ENCODE peak calls at places on chromosomes 12 and 14, in four cellular contexts. R is A549, A is HepG2, S is K562. O is an unnamed sample.

GRCh38 chr14:89377544-89377943 is 39.5 kb downstream of the FOXN3 start:
- DNase-seq in R (no peak), A (no peak), S (no peak), O (no peak)

GRCh38 chr12:113136128-113136989 is 798 bp upstream of the RASAL1 start:
- DNase-seq in R (peak), A (no peak), S (no peak), O (no peak)

GRCh38 chr14:28381656-28382055 is 384.9 kb upstream of the FOXG1 start:
- DNase-seq in R (peak), A (no peak), S (no peak), O (no peak)

GRCh38 chr14:20794644-20795369 is 7.8 kb downstream of the RNASE1 start:
- DNase-seq in R (no peak), A (no peak), S (no peak), O (no peak)

GRCh38 chr14:32938719-32939253 is at the start of gene NPAS3:
- DNase-seq in R (no peak), A (no peak), S (no peak), O (no peak)

GRCh38 chr14:75389679-75390078 is 38.1 kb upstream of the JDP2 start:
- DNase-seq in R (no peak), A (no peak), S (no peak), O (no peak)

GRCh38 chr14:38330262-38330661 is 74.4 kb upstream of the CLEC14A start:
- DNase-seq in R (no peak), A (no peak), S (no peak), O (no peak)

GRCh38 chr12:103821773-103822172 is 19.3 kb downstream of the NT5DC3 start:
- DNase-seq in R (no peak), A (no peak), S (no peak), O (no peak)

GRCh38 chr12:46131729-46132128 is 137.1 kb downstream of the SLC38A1 start:
- DNase-seq in R (peak), A (no peak), S (no peak), O (no peak)

GRCh38 chr14:68704736-68705720 is 87.8 kb downstream of the ZFP36L1 start:
- DNase-seq in R (no peak), A (no peak), S (no peak), O (no peak)

GRCh38 chr12:80056845-80057244 is 42.5 kb upstream of the OTOGL start:
- DNase-seq in R (no peak), A (no peak), S (no peak), O (no peak)

GRCh38 chr12:131929530-131930456 is 717 bp downstream of the PUS1 start:
- DNase-seq in R (peak), A (no peak), S (peak), O (no peak)

GRCh38 chr12:42143401-42144173 is 1.1 kb downstream of the GXYLT1 start:
- DNase-seq in R (peak), A (no peak), S (no peak), O (no peak)

GRCh38 chr12:70637686-70638085 is 457 bp upstream of the PTPRB start:
- DNase-seq in R (no peak), A (no peak), S (no peak), O (no peak)

GRCh38 chr12:12010277-12011031 is 60.3 kb upstream of the BCL2L14 start:
- DNase-seq in R (no peak), A (no peak), S (no peak), O (peak)

GRCh38 chr12:5794156-5794555 is 150.9 kb downstream of the ANO2 start:
- DNase-seq in R (no peak), A (no peak), S (no peak), O (no peak)

GRCh38 chr14:33194551-33194950 is 255.9 kb downstream of the NPAS3 start:
- DNase-seq in R (no peak), A (no peak), S (no peak), O (no peak)

GRCh38 chr14:54026671-54027070 is 70.0 kb upstream of the BMP4 start:
- DNase-seq in R (peak), A (no peak), S (no peak), O (no peak)

GRCh38 chr14:98507269-98507668 is 764.7 kb downstream of the BCL11B start:
- DNase-seq in R (no peak), A (no peak), S (no peak), O (no peak)

GRCh38 chr12:77102691-77103090 is 37.3 kb upstream of the E2F7 start:
- DNase-seq in R (no peak), A (no peak), S (no peak), O (no peak)

GRCh38 chr14:85443001-85443400 is 86.9 kb upstream of the FLRT2 start:
- DNase-seq in R (no peak), A (no peak), S (no peak), O (no peak)

GRCh38 chr12:6065131-6065871 is 59.2 kb downstream of the VWF start:
- DNase-seq in R (no peak), A (no peak), S (no peak), O (no peak)

GRCh38 chr12:98895086-98895651 is 250.1 kb downstream of the APAF1 start:
- DNase-seq in R (no peak), A (no peak), S (no peak), O (no peak)

GRCh38 chr12:45663452-45663851 is 66.1 kb upstream of the ARID2 start:
- DNase-seq in R (no peak), A (no peak), S (no peak), O (no peak)

GRCh38 chr12:22821985-22822384 is 197.0 kb downstream of the ETNK1 start:
- DNase-seq in R (no peak), A (peak), S (no peak), O (no peak)

GRCh38 chr14:51473351-51473750 is 178.4 kb upstream of the FRMD6 start:
- DNase-seq in R (no peak), A (no peak), S (no peak), O (no peak)

GRCh38 chr14:35600253-35600652 is 66.3 kb downstream of the INSM2 start:
- DNase-seq in R (no peak), A (no peak), S (no peak), O (no peak)

GRCh38 chr12:92582466-92582865 is 120.3 kb upstream of the PLEKHG7 start:
- DNase-seq in R (no peak), A (no peak), S (no peak), O (no peak)

GRCh38 chr14:93981874-93982683 is 5.7 kb upstream of the ASB2 start:
- DNase-seq in R (no peak), A (no peak), S (no peak), O (no peak)

GRCh38 chr12:131102991-131103609 is 149.4 kb downstream of the ADGRD1 start:
- DNase-seq in R (no peak), A (no peak), S (no peak), O (no peak)

DNA sequence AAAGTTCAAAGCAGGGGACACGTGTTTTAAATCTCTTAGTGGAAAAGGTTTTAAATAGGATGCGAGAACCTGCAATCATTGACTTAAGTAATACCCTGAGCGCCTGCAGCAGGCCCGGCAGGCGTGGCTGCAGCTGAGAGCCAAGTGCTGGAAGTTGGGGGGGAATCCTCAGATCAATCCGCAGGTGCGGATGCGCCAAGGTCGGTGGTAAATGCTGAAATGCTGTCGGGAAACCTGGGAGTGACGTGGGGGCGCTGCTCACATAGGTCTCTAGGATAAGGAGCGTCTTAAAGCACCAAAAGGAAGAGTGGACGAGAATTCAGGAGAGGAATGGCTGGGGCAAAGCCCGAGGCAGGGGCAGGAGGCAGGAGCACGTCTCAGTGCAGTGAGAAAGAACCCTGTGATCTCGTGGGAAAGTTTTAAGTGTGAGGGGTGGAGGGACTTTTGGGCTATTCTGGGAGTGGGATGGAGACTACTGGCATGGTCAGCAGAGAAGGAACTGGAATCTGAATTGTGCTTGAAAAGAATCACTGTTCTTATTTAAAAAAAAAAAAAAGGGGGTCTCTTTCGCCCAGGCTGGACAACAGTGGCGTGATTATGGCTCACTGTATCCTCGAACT is 883 bp upstream of the CDCA4 start:
- DNase-seq in R (peak), A (peak), S (peak), O (no peak)
- TF ChIP-seq SMC3 in R (no peak), A (no peak), S (no peak), O (no peak)

GRCh38 chr12:64998327-64999156 is 122.6 kb downstream of the WIF1 start:
- DNase-seq in R (no peak), A (peak), S (no peak), O (no peak)

GRCh38 chr12:64999157-64999425 is 122.0 kb downstream of the WIF1 start:
- DNase-seq in R (no peak), A (no peak), S (no peak), O (no peak)

GRCh38 chr12:65005716-65006115 is 115.4 kb downstream of the WIF1 start:
- DNase-seq in R (no peak), A (no peak), S (no peak), O (no peak)

GRCh38 chr12:65004270-65004669 is 116.8 kb downstream of the WIF1 start:
- DNase-seq in R (no peak), A (no peak), S (no peak), O (no peak)
- TF ChIP-seq ESRRA in R (no peak), A (no peak), S (no peak), O (no peak)

GRCh38 chr12:52969828-52970569 is 21.1 kb downstream of the KRT18 start:
- DNase-seq in R (peak), A (peak), S (no peak), O (peak)
- TF ChIP-seq SMC3 in R (no peak), A (no peak), S (no peak), O (no peak)

GRCh38 chr14:100654814-100655795 is 67.9 kb upstream of the BEGAIN start:
- DNase-seq in R (peak), A (no peak), S (peak), O (no peak)
- TF ChIP-seq ESRRA in R (no peak), A (no peak), S (no peak), O (no peak)

DNA sequence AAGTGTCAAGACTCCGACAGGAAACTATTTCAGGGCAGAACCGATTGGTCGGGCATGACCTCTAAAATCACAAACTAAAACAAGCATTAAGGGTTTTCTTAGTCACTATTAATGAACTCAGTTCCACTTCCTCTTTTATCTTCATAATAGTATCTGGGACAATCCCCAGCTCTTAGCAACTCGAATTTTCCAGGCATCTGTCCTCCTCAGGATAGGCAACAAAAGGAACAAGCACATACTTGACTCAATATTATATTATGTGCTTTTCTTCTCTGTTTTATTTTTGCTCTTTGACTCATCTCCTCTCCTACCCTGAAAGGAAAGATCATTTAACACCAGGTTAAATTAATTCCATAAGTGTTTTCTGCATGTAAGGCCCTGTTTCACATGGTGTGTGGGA is 638.3 kb upstream of the TBX3 start:
- DNase-seq in R (no peak), A (no peak), S (no peak), O (peak)
- TF ChIP-seq SMC3 in R (no peak), A (no peak), S (no peak), O (no peak)

DNA sequence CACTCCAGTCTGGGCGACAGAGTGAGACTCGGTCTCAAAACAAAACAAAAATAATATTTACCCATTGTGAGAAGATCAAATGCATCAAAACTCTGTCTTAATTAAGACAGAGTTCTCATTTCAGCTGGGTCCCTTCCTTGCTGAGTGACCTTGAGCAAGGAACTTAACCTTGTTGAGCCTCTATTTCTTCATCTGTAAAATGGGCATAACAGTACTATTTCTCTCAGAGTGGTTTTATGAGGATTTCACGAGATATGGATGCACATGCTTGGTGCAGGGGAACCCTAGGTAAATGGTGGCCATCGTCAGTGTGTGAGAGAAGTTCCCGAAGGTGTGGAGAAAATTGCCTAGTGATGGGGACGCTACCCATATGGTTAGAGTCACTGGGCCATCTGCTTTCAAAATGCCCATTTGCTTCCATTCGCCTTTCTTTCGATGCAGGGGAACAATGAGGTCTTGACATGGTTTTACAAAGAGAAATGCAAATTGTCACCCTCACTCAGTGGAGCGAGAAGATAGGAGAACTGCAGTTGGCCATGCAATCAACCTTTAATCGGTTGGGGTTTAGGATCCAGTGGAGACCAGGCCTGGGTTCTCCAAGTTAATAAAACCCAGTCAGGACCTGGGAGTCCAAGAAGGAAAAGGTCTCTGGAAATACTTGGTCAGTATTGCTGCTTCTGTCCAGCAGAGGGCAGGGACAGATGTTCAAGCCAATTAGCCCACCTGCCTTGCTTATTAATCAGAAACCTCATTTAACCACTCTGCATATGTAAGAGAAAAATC is 37.1 kb downstream of the CFAP251 start:
- DNase-seq in R (peak), A (no peak), S (no peak), O (no peak)
- TF ChIP-seq ESRRA in R (no peak), A (no peak), S (peak), O (no peak)

GRCh38 chr14:91415794-91416743 is 1.6 kb downstream of the CCDC88C start:
- DNase-seq in R (no peak), A (no peak), S (no peak), O (peak)

GRCh38 chr14:91417134-91417982 is at the start of gene CCDC88C:
- DNase-seq in R (peak), A (peak), S (peak), O (no peak)

GRCh38 chr14:91418387-91419043 is 895 bp upstream of the CCDC88C start:
- DNase-seq in R (peak), A (peak), S (peak), O (no peak)

GRCh38 chr14:91417983-91418386 is 365 bp upstream of the CCDC88C start:
- DNase-seq in R (peak), A (peak), S (peak), O (no peak)

DNA sequence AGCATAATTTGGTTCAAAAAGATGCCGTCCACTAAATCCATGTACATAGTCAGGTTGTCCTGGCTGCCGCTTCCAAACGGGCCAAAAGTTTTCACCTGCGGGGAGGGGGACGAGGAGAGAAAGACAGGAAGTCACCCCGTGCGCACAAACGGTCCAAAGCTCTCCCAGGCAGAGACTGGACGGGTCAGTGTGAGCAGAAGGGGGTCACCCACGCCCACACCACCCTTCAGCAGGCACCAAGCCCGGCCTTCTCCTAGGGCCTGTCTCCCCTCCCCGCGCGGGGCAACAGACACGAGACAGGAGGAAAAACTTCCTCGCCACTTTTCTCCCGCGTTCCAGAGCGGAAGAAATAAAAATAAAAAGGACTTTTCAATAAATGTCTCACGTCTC is 881 bp downstream of the CCDC88C start:
- DNase-seq in R (no peak), A (no peak), S (peak), O (no peak)
- TF ChIP-seq SMC3 in R (no peak), A (no peak), S (no peak), O (no peak)

GRCh38 chr12:97177482-97177881 is 270.4 kb downstream of the NEDD1 start:
- DNase-seq in R (no peak), A (no peak), S (no peak), O (no peak)
- TF ChIP-seq ESRRA in R (no peak), A (no peak), S (no peak), O (no peak)

GRCh38 chr12:86713121-86713520 is 456.9 kb upstream of the MGAT4C start:
- DNase-seq in R (no peak), A (no peak), S (no peak), O (no peak)
- TF ChIP-seq SMC3 in R (no peak), A (no peak), S (no peak), O (no peak)

GRCh38 chr14:82694820-82695219 is 1161.2 kb upstream of the SEL1L start:
- DNase-seq in R (no peak), A (no peak), S (no peak), O (no peak)
- TF ChIP-seq ESRRA in R (no peak), A (no peak), S (no peak), O (no peak)

O was measured in GM12878.